ENCODE peak calls at places on chromosomes 4 and X, in nine cellular contexts. Q is Peyer's patch; U is activated CD8-positive, alpha-beta memory T cell treated with anti-CD3 and anti-CD28 coated beads for 24 hours; Z is HCT116; R is foreskin keratinocyte; O is SK-MEL-5; P is GM13977; H is iris pigment epithelial cell; A is T-cell. W is an unnamed sample.

GRCh38 chr4:32789026-32789608 is 2068.9 kb downstream of the PCDH7 start:
- DNase-seq in Q (no peak), Z (no peak), O (peak), U (no peak), P (no peak), R (peak), H (peak), A (no peak), W (no peak)

GRCh38 chr4:173182403-173182802 is 13.8 kb downstream of the GALNT7 start:
- DNase-seq in P (no peak), R (peak), Q (no peak), O (no peak), H (peak), A (no peak), Z (peak), U (no peak), W (no peak)

GRCh38 chrX:78643106-78643505 is 16.0 kb downstream of the RTL3 start:
- DNase-seq in Q (no peak), A (no peak), H (no peak), O (no peak), R (peak), P (no peak), Z (no peak), U (no peak), W (no peak)

GRCh38 chrX:51894697-51895336 is 1.4 kb downstream of the MAGED1 start:
- DNase-seq in H (peak), P (peak), Q (peak), A (no peak), U (no peak), Z (no peak), R (no peak), O (no peak), W (peak)

GRCh38 chrX:21700967-21701366 is 42.8 kb upstream of the KLHL34 start:
- DNase-seq in Z (no peak), U (no peak), A (no peak), H (no peak), Q (no peak), O (no peak), P (no peak), R (no peak), W (peak)

GRCh38 chr4:6701371-6701770 is 7.7 kb downstream of the S100P start:
- DNase-seq in H (no peak), Q (no peak), R (no peak), P (no peak), O (peak), U (no peak), A (peak), Z (no peak), W (no peak)

GRCh38 chr4:84167579-84167978 is 331.5 kb downstream of the NKX6-1 start:
- DNase-seq in H (no peak), A (no peak), P (no peak), R (no peak), O (peak), Z (no peak), Q (no peak), U (no peak), W (no peak)

GRCh38 chr4:76723916-76724315 is 174.0 kb downstream of the SOWAHB start:
- DNase-seq in R (peak), P (no peak), A (no peak), O (peak), U (no peak), H (peak), Z (peak), Q (no peak), W (no peak)

GRCh38 chrX:39984191-39984956 is 113.4 kb downstream of the BCOR start:
- DNase-seq in Z (no peak), R (peak), U (no peak), Q (no peak), H (peak), A (no peak), O (no peak), P (no peak), W (no peak)

GRCh38 chr4:135418353-135418752 is 1216.8 kb upstream of the PABPC4L start:
- DNase-seq in Z (peak), O (peak), H (peak), R (peak), P (peak), Q (no peak), A (no peak), U (no peak), W (peak)

GRCh38 chr4:140188975-140189374 is 35.0 kb upstream of the MAML3 start:
- DNase-seq in Z (no peak), H (peak), O (no peak), U (no peak), A (no peak), R (peak), Q (no peak), P (no peak), W (no peak)

GRCh38 chrX:129706395-129707072 is 32.2 kb upstream of the XPNPEP2 start:
- DNase-seq in R (no peak), O (no peak), A (no peak), P (no peak), U (no peak), Q (no peak), Z (no peak), H (no peak), W (peak)

GRCh38 chr4:176320340-176320975 is 692 bp downstream of the SPCS3 start:
- DNase-seq in H (peak), Q (peak), O (peak), P (peak), R (peak), U (peak), Z (peak), A (peak), W (peak)

GRCh38 chr4:3044812-3045499 is 29.4 kb downstream of the HTT-AS start:
- DNase-seq in Q (no peak), H (no peak), R (no peak), U (no peak), Z (no peak), O (no peak), P (no peak), A (no peak), W (no peak)

GRCh38 chr4:131006388-131006787 is 1910.4 kb downstream of the C4orf33 start:
- DNase-seq in O (peak), Q (no peak), H (no peak), A (no peak), R (no peak), Z (no peak), U (no peak), P (no peak), W (no peak)

GRCh38 chr4:175504316-175504715 is 307.7 kb downstream of the GPM6A start:
- DNase-seq in Z (no peak), A (no peak), R (no peak), U (no peak), P (no peak), H (peak), O (no peak), Q (no peak), W (no peak)